ENCODE peak calls at places on chromosomes 4 and X, in six cellular contexts. One of them, this sample, is unnamed.

GRCh38 chr4:82398263-82398662 is 24.5 kb upstream of the HNRNPD start:
- DNase-seq in sciatic nerve: no peak
- DNase-seq in AML-193: no peak
- DNase-seq in PC-3: no peak
- DNase-seq in nephron progenitor cell: no peak
- DNase-seq in A549: no peak
- DNase-seq in this sample: no peak

GRCh38 chr4:185011408-185011807 is 6.9 kb upstream of the HELT start:
- DNase-seq in sciatic nerve: no peak
- DNase-seq in AML-193: peak
- DNase-seq in PC-3: peak
- DNase-seq in nephron progenitor cell: peak
- DNase-seq in A549: no peak
- DNase-seq in this sample: peak

GRCh38 chrX:132664273-132664672 is 175.4 kb upstream of the MBNL3 start:
- DNase-seq in sciatic nerve: no peak
- DNase-seq in AML-193: no peak
- DNase-seq in PC-3: no peak
- DNase-seq in nephron progenitor cell: no peak
- DNase-seq in A549: no peak
- DNase-seq in this sample: peak

GRCh38 chr4:168666531-168666930 is 169.7 kb downstream of the PALLD start:
- DNase-seq in sciatic nerve: no peak
- DNase-seq in AML-193: no peak
- DNase-seq in PC-3: peak
- DNase-seq in nephron progenitor cell: no peak
- DNase-seq in A549: no peak
- DNase-seq in this sample: no peak

GRCh38 chr4:96525901-96526300 is 686.0 kb downstream of the PDHA2 start:
- DNase-seq in sciatic nerve: no peak
- DNase-seq in AML-193: no peak
- DNase-seq in PC-3: peak
- DNase-seq in nephron progenitor cell: no peak
- DNase-seq in A549: no peak
- DNase-seq in this sample: peak

GRCh38 chrX:126985960-126986359 is 166.4 kb downstream of the PRR32 start:
- DNase-seq in sciatic nerve: no peak
- DNase-seq in AML-193: no peak
- DNase-seq in PC-3: no peak
- DNase-seq in nephron progenitor cell: no peak
- DNase-seq in A549: no peak
- DNase-seq in this sample: no peak

GRCh38 chrX:110667706-110668105 is 127.9 kb downstream of the CHRDL1 start:
- DNase-seq in sciatic nerve: no peak
- DNase-seq in AML-193: no peak
- DNase-seq in PC-3: peak
- DNase-seq in nephron progenitor cell: peak
- DNase-seq in A549: no peak
- DNase-seq in this sample: no peak

GRCh38 chr4:84279678-84280077 is 219.4 kb downstream of the NKX6-1 start:
- DNase-seq in sciatic nerve: no peak
- DNase-seq in AML-193: no peak
- DNase-seq in PC-3: peak
- DNase-seq in nephron progenitor cell: no peak
- DNase-seq in A549: no peak
- DNase-seq in this sample: no peak

GRCh38 chr4:163191999-163192398 is 25.3 kb upstream of the NAF1 start:
- DNase-seq in sciatic nerve: no peak
- DNase-seq in AML-193: peak
- DNase-seq in PC-3: peak
- DNase-seq in nephron progenitor cell: no peak
- DNase-seq in A549: no peak
- DNase-seq in this sample: peak

GRCh38 chr4:39855909-39856512 is 121.7 kb downstream of the PDS5A start:
- DNase-seq in sciatic nerve: no peak
- DNase-seq in AML-193: no peak
- DNase-seq in PC-3: peak
- DNase-seq in nephron progenitor cell: no peak
- DNase-seq in A549: peak
- DNase-seq in this sample: peak

GRCh38 chr4:5472166-5472565 is 236.2 kb downstream of the EVC2 start:
- DNase-seq in sciatic nerve: no peak
- DNase-seq in AML-193: no peak
- DNase-seq in PC-3: no peak
- DNase-seq in nephron progenitor cell: no peak
- DNase-seq in A549: no peak
- DNase-seq in this sample: no peak

GRCh38 chrX:116824785-116825184 is 362.0 kb upstream of the CT83 start:
- DNase-seq in sciatic nerve: no peak
- DNase-seq in AML-193: no peak
- DNase-seq in PC-3: no peak
- DNase-seq in nephron progenitor cell: no peak
- DNase-seq in A549: no peak
- DNase-seq in this sample: no peak

GRCh38 chrX:17944833-17945497 is 83.9 kb upstream of the RAI2 start:
- DNase-seq in sciatic nerve: no peak
- DNase-seq in AML-193: no peak
- DNase-seq in PC-3: peak
- DNase-seq in nephron progenitor cell: peak
- DNase-seq in A549: no peak
- DNase-seq in this sample: peak

GRCh38 chrX:154813801-154814200 is 8.5 kb upstream of the MPP1 start:
- DNase-seq in sciatic nerve: no peak
- DNase-seq in AML-193: no peak
- DNase-seq in PC-3: no peak
- DNase-seq in nephron progenitor cell: no peak
- DNase-seq in A549: no peak
- DNase-seq in this sample: no peak

GRCh38 chr4:82905205-82905604 is 4.7 kb downstream of the THAP9 start:
- DNase-seq in sciatic nerve: no peak
- DNase-seq in AML-193: no peak
- DNase-seq in PC-3: peak
- DNase-seq in nephron progenitor cell: no peak
- DNase-seq in A549: no peak
- DNase-seq in this sample: no peak

GRCh38 chr4:955931-956381 is 17.4 kb downstream of the DGKQ start:
- DNase-seq in sciatic nerve: peak
- DNase-seq in AML-193: no peak
- DNase-seq in PC-3: no peak
- DNase-seq in nephron progenitor cell: no peak
- DNase-seq in A549: no peak
- DNase-seq in this sample: no peak

GRCh38 chrX:13268874-13269273 is 51.0 kb downstream of the ATXN3L start:
- DNase-seq in sciatic nerve: no peak
- DNase-seq in AML-193: no peak
- DNase-seq in PC-3: no peak
- DNase-seq in nephron progenitor cell: no peak
- DNase-seq in A549: no peak
- DNase-seq in this sample: no peak

This sample was measured in DMS53.